ENCODE peak calls at places on chromosomes 16 and 17, in five cellular contexts. One of them, this sample, is unnamed.

GRCh38 chr16:24523569-24523968 is 15.8 kb upstream of the RBBP6 start:
- DNase-seq in K562: peak
- DNase-seq in IMR-90: no peak
- DNase-seq in A549: peak
- DNase-seq in GM12878: no peak
- DNase-seq in this sample: peak

GRCh38 chr17:72399608-72400487 is 279.0 kb downstream of the SOX9 start:
- DNase-seq in A549: peak
- DNase-seq in K562: no peak
- DNase-seq in IMR-90: no peak
- DNase-seq in GM12878: no peak
- DNase-seq in this sample: no peak

GRCh38 chr17:17028059-17028877 is 14.0 kb upstream of the MPRIP start:
- DNase-seq in GM12878: no peak
- DNase-seq in A549: peak
- DNase-seq in K562: peak
- DNase-seq in IMR-90: peak
- DNase-seq in this sample: peak

GRCh38 chr17:30942311-30943079 is 20.8 kb downstream of the ADAP2 start:
- DNase-seq in K562: no peak
- DNase-seq in GM12878: no peak
- DNase-seq in IMR-90: peak
- DNase-seq in A549: no peak
- DNase-seq in this sample: no peak

GRCh38 chr17:2275722-2276121 is 27.9 kb downstream of the SMG6 start:
- DNase-seq in GM12878: no peak
- DNase-seq in A549: no peak
- DNase-seq in IMR-90: no peak
- DNase-seq in K562: no peak
- DNase-seq in this sample: no peak

GRCh38 chr17:39186481-39187002 is 10.9 kb downstream of the CACNB1 start:
- DNase-seq in IMR-90: no peak
- DNase-seq in A549: no peak
- DNase-seq in K562: no peak
- DNase-seq in GM12878: no peak
- DNase-seq in this sample: no peak

GRCh38 chr16:4831616-4832015 is 15.5 kb downstream of the GLYR1 start:
- DNase-seq in GM12878: no peak
- DNase-seq in K562: no peak
- DNase-seq in A549: no peak
- DNase-seq in IMR-90: no peak
- DNase-seq in this sample: no peak

GRCh38 chr17:27049104-27049784 is 244.7 kb upstream of the WSB1 start:
- DNase-seq in GM12878: no peak
- DNase-seq in K562: no peak
- DNase-seq in IMR-90: no peak
- DNase-seq in A549: no peak
- DNase-seq in this sample: no peak

GRCh38 chr16:29198231-29198630 is 208.3 kb downstream of the NPIPB11 start:
- DNase-seq in A549: no peak
- DNase-seq in IMR-90: no peak
- DNase-seq in K562: no peak
- DNase-seq in GM12878: no peak
- DNase-seq in this sample: no peak

GRCh38 chr16:68069511-68070248 is 15.5 kb upstream of the NFATC3 start:
- DNase-seq in K562: no peak
- DNase-seq in A549: no peak
- DNase-seq in GM12878: no peak
- DNase-seq in IMR-90: no peak
- DNase-seq in this sample: no peak

GRCh38 chr17:1977583-1978395 is 47.3 kb downstream of the RTN4RL1 start:
- DNase-seq in GM12878: no peak
- DNase-seq in A549: no peak
- DNase-seq in K562: no peak
- DNase-seq in IMR-90: no peak
- DNase-seq in this sample: peak

GRCh38 chr16:77657016-77657415 is 65.3 kb upstream of the NUDT7 start:
- DNase-seq in A549: peak
- DNase-seq in GM12878: no peak
- DNase-seq in IMR-90: peak
- DNase-seq in K562: peak
- DNase-seq in this sample: no peak

GRCh38 chr16:12651765-12652531 is 151.7 kb downstream of the CPPED1 start:
- DNase-seq in A549: no peak
- DNase-seq in GM12878: no peak
- DNase-seq in K562: no peak
- DNase-seq in IMR-90: no peak
- DNase-seq in this sample: no peak

GRCh38 chr17:80696456-80696855 is 151.8 kb downstream of the RPTOR start:
- DNase-seq in GM12878: no peak
- DNase-seq in IMR-90: no peak
- DNase-seq in K562: no peak
- DNase-seq in A549: no peak
- DNase-seq in this sample: peak

GRCh38 chr16:70746040-70746707 is 54.8 kb downstream of the VAC14 start:
- DNase-seq in K562: peak
- DNase-seq in IMR-90: peak
- DNase-seq in GM12878: no peak
- DNase-seq in A549: peak
- DNase-seq in this sample: peak

GRCh38 chr16:11094838-11095565 is 150.6 kb downstream of the CLEC16A start:
- DNase-seq in K562: no peak
- DNase-seq in A549: no peak
- DNase-seq in IMR-90: no peak
- DNase-seq in GM12878: no peak
- DNase-seq in this sample: no peak

GRCh38 chr16:84175351-84176081 is 11.3 kb downstream of the TAF1C start:
- DNase-seq in GM12878: peak
- DNase-seq in IMR-90: peak
- DNase-seq in K562: peak
- DNase-seq in A549: no peak
- DNase-seq in this sample: peak

GRCh38 chr17:1810450-1811103 is 19.1 kb downstream of the SMYD4 start:
- DNase-seq in GM12878: no peak
- DNase-seq in A549: no peak
- DNase-seq in K562: no peak
- DNase-seq in IMR-90: no peak
- DNase-seq in this sample: no peak

GRCh38 chr16:83549836-83550569 is 257.8 kb upstream of the HSBP1 start:
- DNase-seq in IMR-90: no peak
- DNase-seq in K562: no peak
- DNase-seq in A549: no peak
- DNase-seq in GM12878: no peak
- DNase-seq in this sample: no peak

GRCh38 chr17:32870969-32871368 is 6.0 kb downstream of the MYO1D start:
- DNase-seq in K562: no peak
- DNase-seq in GM12878: no peak
- DNase-seq in IMR-90: no peak
- DNase-seq in A549: no peak
- DNase-seq in this sample: no peak

GRCh38 chr17:37608369-37609169 is 649 bp downstream of the SYNRG start:
- DNase-seq in K562: peak
- DNase-seq in IMR-90: peak
- DNase-seq in A549: peak
- DNase-seq in GM12878: no peak
- DNase-seq in this sample: peak

GRCh38 chr16:87353613-87354012 is 30.0 kb downstream of the FBXO31 start:
- DNase-seq in GM12878: no peak
- DNase-seq in A549: no peak
- DNase-seq in K562: no peak
- DNase-seq in IMR-90: no peak
- DNase-seq in this sample: no peak

GRCh38 chr16:87350681-87351319 is 32.8 kb downstream of the FBXO31 start:
- DNase-seq in K562: no peak
- DNase-seq in A549: no peak
- DNase-seq in GM12878: no peak
- DNase-seq in IMR-90: peak
- DNase-seq in this sample: peak

GRCh38 chr16:87352818-87353217 is 30.8 kb downstream of the FBXO31 start:
- DNase-seq in IMR-90: no peak
- DNase-seq in GM12878: no peak
- DNase-seq in A549: no peak
- DNase-seq in K562: no peak
- DNase-seq in this sample: no peak

GRCh38 chr16:87350031-87350430 is 32.8 kb upstream of the C16orf95 start:
- DNase-seq in K562: no peak
- DNase-seq in GM12878: no peak
- DNase-seq in A549: no peak
- DNase-seq in IMR-90: no peak
- DNase-seq in this sample: no peak

GRCh38 chr16:87351320-87351698 is 32.3 kb downstream of the FBXO31 start:
- DNase-seq in A549: no peak
- DNase-seq in K562: no peak
- DNase-seq in IMR-90: no peak
- DNase-seq in GM12878: no peak
- DNase-seq in this sample: peak
- TF ChIP-seq RCOR1 in A549: no peak
- TF ChIP-seq RCOR1 in K562: no peak
- TF ChIP-seq RCOR1 in IMR-90: no peak
- TF ChIP-seq RCOR1 in GM12878: no peak
- TF ChIP-seq RCOR1 in this sample: no peak

DNA sequence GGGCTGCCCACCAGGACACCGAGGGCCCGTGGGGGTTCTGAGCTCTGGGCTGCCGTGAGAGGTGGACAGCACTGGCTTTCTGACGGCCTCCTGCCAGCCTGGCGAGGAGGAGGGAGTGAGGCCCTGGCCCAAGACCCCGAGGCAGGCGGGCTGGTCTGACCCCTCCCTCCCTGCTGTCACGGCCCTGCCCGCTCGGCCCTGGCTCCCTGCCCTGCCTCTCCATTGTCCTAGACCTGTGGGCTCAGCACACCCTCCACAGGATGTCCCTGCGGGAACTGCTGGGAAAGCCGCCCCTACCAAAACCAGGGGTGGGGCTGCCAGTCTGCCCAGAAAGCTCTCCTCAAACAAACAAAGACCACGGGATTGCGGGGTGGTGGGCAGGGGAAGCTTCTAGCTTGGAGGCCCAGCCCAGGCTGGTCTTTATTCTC is 20.7 kb downstream of the SPNS2 start:
- DNase-seq in GM12878: no peak
- DNase-seq in K562: no peak
- DNase-seq in IMR-90: no peak
- DNase-seq in A549: no peak
- DNase-seq in this sample: no peak
- TF ChIP-seq USF2 in GM12878: no peak
- TF ChIP-seq USF2 in K562: no peak
- TF ChIP-seq USF2 in IMR-90: no peak
- TF ChIP-seq USF2 in A549: no peak
- TF ChIP-seq USF2 in this sample: no peak

DNA sequence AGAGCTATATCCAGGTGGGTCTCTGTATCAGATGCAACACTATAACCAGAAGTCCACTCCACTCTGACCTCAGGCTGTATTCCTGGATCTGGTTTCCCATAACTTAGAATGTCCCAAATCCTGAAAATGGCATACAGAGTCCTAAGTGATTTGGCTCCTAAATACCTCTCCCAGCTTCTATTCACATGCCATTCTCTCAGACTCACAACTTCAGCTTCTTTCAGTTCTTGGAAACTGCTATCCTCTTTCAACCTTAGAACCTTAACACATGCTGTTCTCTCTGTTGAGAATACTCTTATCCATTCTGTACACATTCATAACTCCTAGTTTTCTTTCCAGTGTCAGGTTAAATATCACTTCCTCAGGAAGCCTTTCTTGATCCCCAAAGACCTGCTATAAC is 132.0 kb downstream of the BRIP1 start:
- DNase-seq in A549: no peak
- DNase-seq in IMR-90: peak
- DNase-seq in K562: no peak
- DNase-seq in GM12878: no peak
- DNase-seq in this sample: peak
- TF ChIP-seq SMC3 in A549: no peak
- TF ChIP-seq SMC3 in IMR-90: no peak
- TF ChIP-seq SMC3 in K562: no peak
- TF ChIP-seq SMC3 in GM12878: no peak
- TF ChIP-seq SMC3 in this sample: no peak

DNA sequence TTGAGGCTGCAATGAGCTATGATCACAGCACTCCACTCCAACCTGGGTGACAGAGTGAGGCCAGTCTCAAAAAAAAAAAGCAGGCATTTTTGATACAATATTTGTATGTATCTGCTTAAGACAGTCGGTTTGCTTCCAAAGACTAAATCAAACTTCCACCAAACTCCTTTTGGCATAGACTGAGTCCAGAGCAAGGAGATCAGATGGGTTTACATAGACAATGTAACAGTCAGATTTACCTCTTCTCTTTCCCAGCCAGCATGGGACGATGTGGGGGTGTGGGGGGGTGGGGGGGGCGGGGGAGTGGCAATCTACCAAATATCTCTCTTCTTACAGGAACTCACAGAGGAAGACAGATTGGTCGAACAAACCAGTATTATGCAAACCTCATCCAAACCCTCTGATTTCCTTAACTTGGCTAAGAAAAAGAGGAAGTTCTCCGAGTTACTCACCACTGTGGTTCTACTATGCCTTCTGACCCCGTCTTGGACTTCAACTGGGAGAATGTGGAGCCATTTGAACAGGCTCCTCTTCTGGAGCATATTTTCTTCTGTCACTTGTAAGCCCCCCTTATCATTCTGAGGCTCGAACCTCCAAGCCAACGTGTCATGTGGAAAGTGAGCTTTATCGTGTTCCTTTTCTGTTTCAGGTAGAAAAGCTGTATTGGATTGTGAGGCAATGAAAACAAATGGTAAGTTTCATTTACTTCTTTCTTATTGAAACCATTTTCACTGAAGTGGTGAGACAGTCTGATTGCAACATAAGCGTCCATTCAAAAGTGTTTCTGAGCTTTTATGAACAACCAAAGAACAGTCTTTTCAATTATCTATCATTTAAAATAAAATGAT is at the start of gene MILR1:
- DNase-seq in K562: peak
- DNase-seq in A549: peak
- DNase-seq in GM12878: peak
- DNase-seq in IMR-90: peak
- DNase-seq in this sample: no peak
- TF ChIP-seq RCOR1 in K562: peak
- TF ChIP-seq RCOR1 in A549: no peak
- TF ChIP-seq RCOR1 in GM12878: no peak
- TF ChIP-seq RCOR1 in IMR-90: no peak
- TF ChIP-seq RCOR1 in this sample: no peak

GRCh38 chr17:77608431-77608830 is 350.1 kb upstream of the TNRC6C start:
- DNase-seq in K562: no peak
- DNase-seq in IMR-90: no peak
- DNase-seq in A549: no peak
- DNase-seq in GM12878: no peak
- DNase-seq in this sample: peak
- TF ChIP-seq USF2 in K562: no peak
- TF ChIP-seq USF2 in IMR-90: no peak
- TF ChIP-seq USF2 in A549: no peak
- TF ChIP-seq USF2 in GM12878: no peak
- TF ChIP-seq USF2 in this sample: no peak